ENCODE peak calls at places on chromosomes 11 and 22, in five cellular contexts. One of them, this sample, is unnamed.

GRCh38 chr11:128796275-128796674 is 70.8 kb downstream of the KCNJ1 start:
- DNase-seq in PC-3: peak; percentile 52
- DNase-seq in neural progenitor cell: no peak
- DNase-seq in OCI-LY7: no peak
- DNase-seq in osteoblast: peak; percentile 79
- DNase-seq in this sample: peak; percentile 9

GRCh38 chr11:38304926-38305325 is 1706.9 kb upstream of the RAG2 start:
- DNase-seq in neural progenitor cell: no peak
- DNase-seq in PC-3: no peak
- DNase-seq in OCI-LY7: no peak
- DNase-seq in osteoblast: no peak
- DNase-seq in this sample: no peak

GRCh38 chr11:119685073-119685746 is 43.8 kb downstream of the NECTIN1 start:
- DNase-seq in PC-3: peak; percentile 26
- DNase-seq in osteoblast: no peak
- DNase-seq in neural progenitor cell: no peak
- DNase-seq in OCI-LY7: no peak
- DNase-seq in this sample: no peak

GRCh38 chr22:44425356-44425755 is 72.7 kb downstream of the RTL6 start:
- DNase-seq in osteoblast: peak; percentile 50
- DNase-seq in PC-3: no peak
- DNase-seq in OCI-LY7: no peak
- DNase-seq in neural progenitor cell: no peak
- DNase-seq in this sample: no peak

GRCh38 chr11:6747097-6747662 is 24.6 kb downstream of the OR2AG2 start:
- DNase-seq in OCI-LY7: no peak
- DNase-seq in neural progenitor cell: no peak
- DNase-seq in PC-3: no peak
- DNase-seq in osteoblast: no peak
- DNase-seq in this sample: no peak

GRCh38 chr11:32034149-32034548 is 56.7 kb upstream of the RCN1 start:
- DNase-seq in osteoblast: peak; percentile 11
- DNase-seq in OCI-LY7: no peak
- DNase-seq in PC-3: no peak
- DNase-seq in neural progenitor cell: no peak
- DNase-seq in this sample: no peak

GRCh38 chr11:132028380-132029240 is 658.2 kb downstream of the NTM start:
- DNase-seq in osteoblast: no peak
- DNase-seq in neural progenitor cell: peak; percentile 36
- DNase-seq in OCI-LY7: peak; percentile 44
- DNase-seq in PC-3: peak; percentile 44
- DNase-seq in this sample: peak; percentile 61

GRCh38 chr11:36478700-36479329 is 31.3 kb downstream of the TRAF6 start:
- DNase-seq in neural progenitor cell: peak; percentile 75
- DNase-seq in OCI-LY7: peak; percentile 62
- DNase-seq in PC-3: peak; percentile 76
- DNase-seq in osteoblast: no peak
- DNase-seq in this sample: peak; percentile 30

GRCh38 chr22:30277547-30278344 is 11.1 kb upstream of the OSM start:
- DNase-seq in OCI-LY7: no peak
- DNase-seq in PC-3: peak; percentile 41
- DNase-seq in osteoblast: peak; percentile 92
- DNase-seq in neural progenitor cell: peak; percentile 48
- DNase-seq in this sample: no peak

GRCh38 chr22:45771057-45771456 is 99.4 kb downstream of the ATXN10 start:
- DNase-seq in neural progenitor cell: no peak
- DNase-seq in OCI-LY7: no peak
- DNase-seq in osteoblast: no peak
- DNase-seq in PC-3: no peak
- DNase-seq in this sample: no peak

GRCh38 chr11:61637287-61637686 is 42.9 kb upstream of the DAGLA start:
- DNase-seq in neural progenitor cell: no peak
- DNase-seq in PC-3: no peak
- DNase-seq in OCI-LY7: no peak
- DNase-seq in osteoblast: no peak
- DNase-seq in this sample: peak; percentile 14

GRCh38 chr22:36323855-36324331 is 63.9 kb downstream of the MYH9 start:
- DNase-seq in PC-3: no peak
- DNase-seq in osteoblast: peak; percentile 93
- DNase-seq in OCI-LY7: no peak
- DNase-seq in neural progenitor cell: no peak
- DNase-seq in this sample: no peak

GRCh38 chr11:126345759-126346585 is 9.5 kb upstream of the ST3GAL4 start:
- DNase-seq in osteoblast: peak; percentile 84
- DNase-seq in PC-3: peak; percentile 32
- DNase-seq in OCI-LY7: no peak
- DNase-seq in neural progenitor cell: no peak
- DNase-seq in this sample: no peak

GRCh38 chr22:39117585-39118191 is 20.6 kb downstream of the APOBEC3H start:
- DNase-seq in PC-3: peak; percentile 61
- DNase-seq in osteoblast: peak; percentile 54
- DNase-seq in OCI-LY7: peak; percentile 84
- DNase-seq in neural progenitor cell: peak; percentile 68
- DNase-seq in this sample: peak; percentile 79

GRCh38 chr22:29797351-29797750 is 30.2 kb downstream of the UQCR10 start:
- DNase-seq in osteoblast: no peak
- DNase-seq in OCI-LY7: peak; percentile 55
- DNase-seq in neural progenitor cell: no peak
- DNase-seq in PC-3: no peak
- DNase-seq in this sample: no peak

GRCh38 chr11:31607914-31608313 is 98.3 kb downstream of the ELP4 start:
- DNase-seq in neural progenitor cell: no peak
- DNase-seq in OCI-LY7: no peak
- DNase-seq in PC-3: no peak
- DNase-seq in osteoblast: no peak
- DNase-seq in this sample: no peak

GRCh38 chr11:15053201-15053685 is 20.1 kb upstream of the CALCB start:
- DNase-seq in PC-3: no peak
- DNase-seq in osteoblast: no peak
- DNase-seq in OCI-LY7: no peak
- DNase-seq in neural progenitor cell: no peak
- DNase-seq in this sample: no peak

GRCh38 chr11:133403900-133404299 is 128.4 kb downstream of the OPCML start:
- DNase-seq in PC-3: no peak
- DNase-seq in osteoblast: no peak
- DNase-seq in OCI-LY7: peak; percentile 13
- DNase-seq in neural progenitor cell: no peak
- DNase-seq in this sample: peak; percentile 8

GRCh38 chr11:12981879-12982531 is 27.1 kb upstream of the RASSF10 start:
- DNase-seq in PC-3: no peak
- DNase-seq in osteoblast: no peak
- DNase-seq in neural progenitor cell: no peak
- DNase-seq in OCI-LY7: no peak
- DNase-seq in this sample: no peak

GRCh38 chr22:39814899-39815298 is 78.7 kb downstream of the ENTHD1 start:
- DNase-seq in PC-3: peak; percentile 35
- DNase-seq in osteoblast: no peak
- DNase-seq in OCI-LY7: no peak
- DNase-seq in neural progenitor cell: no peak
- DNase-seq in this sample: no peak

GRCh38 chr22:48382197-48382596 is 1445.5 kb downstream of the BRD1 start:
- DNase-seq in OCI-LY7: no peak
- DNase-seq in PC-3: no peak
- DNase-seq in osteoblast: no peak
- DNase-seq in neural progenitor cell: no peak
- DNase-seq in this sample: no peak

GRCh38 chr11:117796456-117797428 is at the start of gene DSCAML1:
- DNase-seq in PC-3: no peak
- DNase-seq in OCI-LY7: no peak
- DNase-seq in osteoblast: peak; percentile 88
- DNase-seq in neural progenitor cell: peak; percentile 75
- DNase-seq in this sample: no peak

GRCh38 chr11:86636275-86636674 is 36.1 kb downstream of the ME3 start:
- DNase-seq in osteoblast: no peak
- DNase-seq in OCI-LY7: no peak
- DNase-seq in neural progenitor cell: no peak
- DNase-seq in PC-3: no peak
- DNase-seq in this sample: no peak

GRCh38 chr11:10798330-10798980 is 10.3 kb downstream of the EIF4G2 start:
- DNase-seq in osteoblast: no peak
- DNase-seq in PC-3: no peak
- DNase-seq in neural progenitor cell: no peak
- DNase-seq in OCI-LY7: no peak
- DNase-seq in this sample: no peak

GRCh38 chr11:126161146-126161458 is 50.3 kb downstream of the RPUSD4 start:
- DNase-seq in PC-3: no peak
- DNase-seq in osteoblast: no peak
- DNase-seq in OCI-LY7: no peak
- DNase-seq in neural progenitor cell: no peak
- DNase-seq in this sample: no peak

GRCh38 chr11:4146070-4146764 is 51.6 kb downstream of the RRM1 start:
- DNase-seq in PC-3: no peak
- DNase-seq in OCI-LY7: no peak
- DNase-seq in neural progenitor cell: no peak
- DNase-seq in osteoblast: no peak
- DNase-seq in this sample: no peak

GRCh38 chr11:118609380-118610219 is 2.2 kb downstream of the PHLDB1 start:
- DNase-seq in OCI-LY7: no peak
- DNase-seq in neural progenitor cell: peak; percentile 56
- DNase-seq in osteoblast: no peak
- DNase-seq in PC-3: no peak
- DNase-seq in this sample: no peak

GRCh38 chr22:37091986-37092385 is 17.5 kb downstream of the TMPRSS6 start:
- DNase-seq in PC-3: no peak
- DNase-seq in neural progenitor cell: no peak
- DNase-seq in osteoblast: no peak
- DNase-seq in OCI-LY7: no peak
- DNase-seq in this sample: no peak

GRCh38 chr11:11171854-11172253 is 181.2 kb downstream of the CSNK2A3 start:
- DNase-seq in OCI-LY7: peak; percentile 56
- DNase-seq in PC-3: no peak
- DNase-seq in osteoblast: no peak
- DNase-seq in neural progenitor cell: no peak
- DNase-seq in this sample: peak; percentile 96

GRCh38 chr22:44582016-44582415 is 84.0 kb upstream of the RTL6 start:
- DNase-seq in PC-3: no peak
- DNase-seq in osteoblast: no peak
- DNase-seq in neural progenitor cell: no peak
- DNase-seq in OCI-LY7: no peak
- DNase-seq in this sample: no peak

GRCh38 chr11:45399166-45399565 is 113.0 kb upstream of the SYT13 start:
- DNase-seq in OCI-LY7: no peak
- DNase-seq in osteoblast: no peak
- DNase-seq in PC-3: no peak
- DNase-seq in neural progenitor cell: no peak
- DNase-seq in this sample: no peak
- H3K4me2 ChIP-seq in OCI-LY7: no peak overlapping the region
- H3K4me2 ChIP-seq in osteoblast: no peak overlapping the region
- H3K4me2 ChIP-seq in PC-3: no peak overlapping the region
- H3K4me2 ChIP-seq in neural progenitor cell: no peak overlapping the region
- H3K4me2 ChIP-seq in this sample: no peak overlapping the region

DNA sequence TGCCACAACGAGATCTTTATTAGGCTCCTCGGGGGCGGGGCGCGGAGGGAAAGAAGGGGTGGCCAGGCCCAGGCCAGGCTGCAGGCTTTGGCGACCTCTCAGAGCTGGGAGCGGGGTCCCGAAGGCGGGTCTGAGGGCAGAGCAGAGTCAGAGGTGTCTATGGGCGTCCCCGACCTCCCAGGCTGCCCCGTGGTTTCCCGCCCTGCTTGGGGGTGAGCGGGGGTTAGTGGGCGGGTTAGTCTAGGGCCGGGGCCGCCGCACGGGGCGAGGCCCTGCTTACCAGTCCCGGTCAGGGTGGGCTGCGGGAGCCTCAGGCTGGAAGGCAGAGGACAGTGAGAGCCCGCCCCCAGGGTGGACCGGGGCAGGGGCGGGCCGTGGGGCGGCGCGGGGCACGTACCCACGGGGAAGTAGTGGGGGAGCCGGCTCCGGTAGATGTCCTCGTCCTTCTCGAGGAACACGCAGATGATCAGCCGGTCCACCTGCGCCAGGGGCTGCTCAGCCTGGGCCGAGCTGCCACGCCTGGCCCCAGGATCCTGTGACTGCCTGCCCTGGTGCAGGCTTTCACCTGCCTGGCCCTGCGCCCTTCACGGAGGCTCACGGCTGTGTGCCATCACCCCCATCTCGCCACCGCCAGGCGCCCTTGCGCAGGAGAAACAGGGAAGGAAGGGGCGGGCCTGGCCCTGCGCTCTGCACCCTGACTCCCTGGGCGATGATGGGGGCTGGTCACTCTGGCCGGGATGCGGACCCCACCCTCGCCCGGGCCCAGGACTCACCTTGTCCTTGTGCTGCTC is 12.5 kb downstream of the OTUB1 start:
- DNase-seq in OCI-LY7: no peak
- DNase-seq in osteoblast: peak; percentile 91
- DNase-seq in neural progenitor cell: peak; percentile 69
- DNase-seq in PC-3: peak; percentile 23
- DNase-seq in this sample: no peak
- H3K27ac ChIP-seq in OCI-LY7: no peak overlapping the region
- H3K27ac ChIP-seq in osteoblast: no peak overlapping the region
- H3K27ac ChIP-seq in neural progenitor cell: no peak overlapping the region
- H3K27ac ChIP-seq in PC-3: no peak overlapping the region
- H3K27ac ChIP-seq in this sample: no peak overlapping the region

GRCh38 chr11:2137202-2138071 is 1.8 kb downstream of the IGF2 start:
- DNase-seq in osteoblast: peak; percentile 99
- DNase-seq in PC-3: peak; percentile 49
- DNase-seq in OCI-LY7: no peak
- DNase-seq in neural progenitor cell: peak; percentile 92
- DNase-seq in this sample: no peak

GRCh38 chr11:2136952-2137201 is 2.3 kb downstream of the IGF2 start:
- DNase-seq in OCI-LY7: no peak
- DNase-seq in PC-3: no peak
- DNase-seq in neural progenitor cell: no peak
- DNase-seq in osteoblast: no peak
- DNase-seq in this sample: no peak

GRCh38 chr11:2139118-2139490 is at the start of gene IGF2:
- DNase-seq in PC-3: no peak
- DNase-seq in neural progenitor cell: peak; percentile 77
- DNase-seq in osteoblast: no peak
- DNase-seq in OCI-LY7: no peak
- DNase-seq in this sample: no peak

GRCh38 chr11:2138436-2139117 is 612 bp downstream of the IGF2 start:
- DNase-seq in osteoblast: peak; percentile 95
- DNase-seq in PC-3: no peak
- DNase-seq in neural progenitor cell: peak; percentile 79
- DNase-seq in OCI-LY7: no peak
- DNase-seq in this sample: no peak

GRCh38 chr11:2138075-2138435 is 1.1 kb downstream of the IGF2 start:
- DNase-seq in OCI-LY7: no peak
- DNase-seq in osteoblast: no peak
- DNase-seq in PC-3: no peak
- DNase-seq in neural progenitor cell: peak; percentile 72
- DNase-seq in this sample: no peak
- H3K4me2 ChIP-seq in OCI-LY7: no peak overlapping the region
- H3K4me2 ChIP-seq in osteoblast: no peak overlapping the region
- H3K4me2 ChIP-seq in PC-3: peak overlapping the region; percentile 78
- H3K4me2 ChIP-seq in neural progenitor cell: peak overlapping the region; percentile 93
- H3K4me2 ChIP-seq in this sample: no peak overlapping the region

DNA sequence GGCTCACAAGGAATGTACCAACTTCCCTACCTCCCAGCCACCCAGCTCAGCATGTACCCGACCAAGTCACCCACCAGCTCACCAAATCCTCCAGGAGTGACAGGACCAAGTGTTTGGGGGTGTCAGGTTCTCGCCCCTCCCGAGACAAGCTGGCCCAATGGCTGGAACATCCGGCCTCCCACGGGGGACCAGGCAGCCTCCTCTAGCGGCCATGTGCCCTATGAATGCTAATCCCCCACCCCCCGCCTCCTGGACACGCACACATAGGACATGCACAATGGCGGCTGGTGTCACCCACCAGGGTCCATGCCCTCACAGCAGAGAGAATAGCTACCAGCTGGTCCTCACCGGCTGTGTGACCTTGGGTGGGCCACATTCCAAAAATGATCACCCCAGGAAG is 151.0 kb downstream of the MN1 start:
- DNase-seq in neural progenitor cell: no peak
- DNase-seq in OCI-LY7: no peak
- DNase-seq in PC-3: no peak
- DNase-seq in osteoblast: peak; percentile 27
- DNase-seq in this sample: no peak
- H3K27ac ChIP-seq in neural progenitor cell: no peak overlapping the region
- H3K27ac ChIP-seq in OCI-LY7: no peak overlapping the region
- H3K27ac ChIP-seq in PC-3: no peak overlapping the region
- H3K27ac ChIP-seq in osteoblast: no peak overlapping the region
- H3K27ac ChIP-seq in this sample: no peak overlapping the region